ENCODE peak calls at places on chromosomes 5 and 9, in eight cellular contexts. One of them, this sample, is unnamed.

GRCh38 chr9:28824410-28824963 is 1251.2 kb upstream of the C9orf72 start:
- DNase-seq in ovary: no peak
- DNase-seq in Ammon's horn: no peak
- DNase-seq in brain microvascular endothelial cell: no peak
- DNase-seq in H7: no peak
- DNase-seq in activated T-cell treated with anti-CD3 and anti-CD28 coated beads for 1 hour: no peak
- DNase-seq in NB4: no peak
- DNase-seq in activated naive CD4-positive, alpha-beta T cell treated with anti-CD3 and anti-CD28 coated beads for 36 hours: no peak
- DNase-seq in this sample: no peak

GRCh38 chr9:134597041-134597913 is 44.3 kb upstream of the COL5A1 start:
- DNase-seq in activated naive CD4-positive, alpha-beta T cell treated with anti-CD3 and anti-CD28 coated beads for 36 hours: no peak
- DNase-seq in Ammon's horn: no peak
- DNase-seq in activated T-cell treated with anti-CD3 and anti-CD28 coated beads for 1 hour: no peak
- DNase-seq in H7: no peak
- DNase-seq in NB4: no peak
- DNase-seq in brain microvascular endothelial cell: peak
- DNase-seq in ovary: no peak
- DNase-seq in this sample: no peak

GRCh38 chr5:142097681-142098080 is 10.9 kb upstream of the NDFIP1 start:
- DNase-seq in ovary: no peak
- DNase-seq in Ammon's horn: no peak
- DNase-seq in H7: no peak
- DNase-seq in brain microvascular endothelial cell: no peak
- DNase-seq in activated T-cell treated with anti-CD3 and anti-CD28 coated beads for 1 hour: no peak
- DNase-seq in activated naive CD4-positive, alpha-beta T cell treated with anti-CD3 and anti-CD28 coated beads for 36 hours: peak
- DNase-seq in NB4: peak
- DNase-seq in this sample: no peak

GRCh38 chr5:135694906-135695305 is 116.1 kb upstream of the CXCL14 start:
- DNase-seq in activated T-cell treated with anti-CD3 and anti-CD28 coated beads for 1 hour: no peak
- DNase-seq in activated naive CD4-positive, alpha-beta T cell treated with anti-CD3 and anti-CD28 coated beads for 36 hours: no peak
- DNase-seq in H7: no peak
- DNase-seq in Ammon's horn: no peak
- DNase-seq in NB4: no peak
- DNase-seq in brain microvascular endothelial cell: no peak
- DNase-seq in ovary: no peak
- DNase-seq in this sample: no peak

GRCh38 chr5:147305147-147305546 is 70.3 kb downstream of the STK32A start:
- DNase-seq in brain microvascular endothelial cell: no peak
- DNase-seq in H7: no peak
- DNase-seq in activated naive CD4-positive, alpha-beta T cell treated with anti-CD3 and anti-CD28 coated beads for 36 hours: no peak
- DNase-seq in NB4: no peak
- DNase-seq in ovary: no peak
- DNase-seq in activated T-cell treated with anti-CD3 and anti-CD28 coated beads for 1 hour: no peak
- DNase-seq in Ammon's horn: no peak
- DNase-seq in this sample: no peak

GRCh38 chr5:121668635-121669034 is 183.0 kb upstream of the FTMT start:
- DNase-seq in ovary: no peak
- DNase-seq in activated T-cell treated with anti-CD3 and anti-CD28 coated beads for 1 hour: no peak
- DNase-seq in Ammon's horn: no peak
- DNase-seq in brain microvascular endothelial cell: peak
- DNase-seq in activated naive CD4-positive, alpha-beta T cell treated with anti-CD3 and anti-CD28 coated beads for 36 hours: no peak
- DNase-seq in H7: peak
- DNase-seq in NB4: peak
- DNase-seq in this sample: no peak

GRCh38 chr5:17014686-17015085 is 78.6 kb upstream of the MYO10 start:
- DNase-seq in NB4: no peak
- DNase-seq in Ammon's horn: no peak
- DNase-seq in brain microvascular endothelial cell: no peak
- DNase-seq in activated T-cell treated with anti-CD3 and anti-CD28 coated beads for 1 hour: no peak
- DNase-seq in activated naive CD4-positive, alpha-beta T cell treated with anti-CD3 and anti-CD28 coated beads for 36 hours: no peak
- DNase-seq in H7: no peak
- DNase-seq in ovary: no peak
- DNase-seq in this sample: no peak

GRCh38 chr5:127650649-127651048 is 1.8 kb downstream of the CTXN3 start:
- DNase-seq in activated T-cell treated with anti-CD3 and anti-CD28 coated beads for 1 hour: no peak
- DNase-seq in ovary: no peak
- DNase-seq in H7: no peak
- DNase-seq in NB4: peak
- DNase-seq in brain microvascular endothelial cell: peak
- DNase-seq in Ammon's horn: peak
- DNase-seq in activated naive CD4-positive, alpha-beta T cell treated with anti-CD3 and anti-CD28 coated beads for 36 hours: no peak
- DNase-seq in this sample: peak

GRCh38 chr9:127717766-127718165 is 1.9 kb downstream of the TTC16 start:
- DNase-seq in Ammon's horn: peak
- DNase-seq in activated naive CD4-positive, alpha-beta T cell treated with anti-CD3 and anti-CD28 coated beads for 36 hours: no peak
- DNase-seq in NB4: no peak
- DNase-seq in activated T-cell treated with anti-CD3 and anti-CD28 coated beads for 1 hour: no peak
- DNase-seq in brain microvascular endothelial cell: no peak
- DNase-seq in H7: no peak
- DNase-seq in ovary: no peak
- DNase-seq in this sample: no peak

GRCh38 chr5:115586525-115587146 is 15.6 kb downstream of the TICAM2 start:
- DNase-seq in NB4: peak
- DNase-seq in H7: no peak
- DNase-seq in activated T-cell treated with anti-CD3 and anti-CD28 coated beads for 1 hour: no peak
- DNase-seq in Ammon's horn: peak
- DNase-seq in brain microvascular endothelial cell: no peak
- DNase-seq in activated naive CD4-positive, alpha-beta T cell treated with anti-CD3 and anti-CD28 coated beads for 36 hours: no peak
- DNase-seq in ovary: no peak
- DNase-seq in this sample: no peak

GRCh38 chr5:67268233-67269011 is 71.8 kb upstream of the CD180 start:
- DNase-seq in NB4: no peak
- DNase-seq in Ammon's horn: peak
- DNase-seq in ovary: peak
- DNase-seq in brain microvascular endothelial cell: peak
- DNase-seq in activated T-cell treated with anti-CD3 and anti-CD28 coated beads for 1 hour: no peak
- DNase-seq in H7: no peak
- DNase-seq in activated naive CD4-positive, alpha-beta T cell treated with anti-CD3 and anti-CD28 coated beads for 36 hours: no peak
- DNase-seq in this sample: peak

GRCh38 chr5:74122979-74123575 is 497.1 kb downstream of the ARHGEF28 start:
- DNase-seq in H7: no peak
- DNase-seq in ovary: no peak
- DNase-seq in activated naive CD4-positive, alpha-beta T cell treated with anti-CD3 and anti-CD28 coated beads for 36 hours: no peak
- DNase-seq in NB4: no peak
- DNase-seq in activated T-cell treated with anti-CD3 and anti-CD28 coated beads for 1 hour: no peak
- DNase-seq in brain microvascular endothelial cell: peak
- DNase-seq in Ammon's horn: no peak
- DNase-seq in this sample: no peak

GRCh38 chr5:602466-603035 is 9.6 kb upstream of the CEP72 start:
- DNase-seq in activated T-cell treated with anti-CD3 and anti-CD28 coated beads for 1 hour: no peak
- DNase-seq in Ammon's horn: no peak
- DNase-seq in activated naive CD4-positive, alpha-beta T cell treated with anti-CD3 and anti-CD28 coated beads for 36 hours: no peak
- DNase-seq in brain microvascular endothelial cell: no peak
- DNase-seq in H7: no peak
- DNase-seq in ovary: no peak
- DNase-seq in NB4: no peak
- DNase-seq in this sample: no peak

GRCh38 chr9:136530472-136531089 is 15.3 kb downstream of the NOTCH1 start:
- DNase-seq in H7: no peak
- DNase-seq in activated T-cell treated with anti-CD3 and anti-CD28 coated beads for 1 hour: no peak
- DNase-seq in Ammon's horn: no peak
- DNase-seq in ovary: no peak
- DNase-seq in NB4: no peak
- DNase-seq in brain microvascular endothelial cell: no peak
- DNase-seq in activated naive CD4-positive, alpha-beta T cell treated with anti-CD3 and anti-CD28 coated beads for 36 hours: no peak
- DNase-seq in this sample: no peak

GRCh38 chr9:92710368-92710767 is 40.4 kb upstream of the IPPK start:
- DNase-seq in brain microvascular endothelial cell: no peak
- DNase-seq in Ammon's horn: no peak
- DNase-seq in activated T-cell treated with anti-CD3 and anti-CD28 coated beads for 1 hour: no peak
- DNase-seq in ovary: no peak
- DNase-seq in H7: no peak
- DNase-seq in NB4: no peak
- DNase-seq in activated naive CD4-positive, alpha-beta T cell treated with anti-CD3 and anti-CD28 coated beads for 36 hours: no peak
- DNase-seq in this sample: no peak

GRCh38 chr5:81184749-81185110 is 48.4 kb upstream of the CKMT2 start:
- DNase-seq in Ammon's horn: no peak
- DNase-seq in activated naive CD4-positive, alpha-beta T cell treated with anti-CD3 and anti-CD28 coated beads for 36 hours: no peak
- DNase-seq in ovary: no peak
- DNase-seq in activated T-cell treated with anti-CD3 and anti-CD28 coated beads for 1 hour: no peak
- DNase-seq in NB4: no peak
- DNase-seq in H7: no peak
- DNase-seq in brain microvascular endothelial cell: no peak
- DNase-seq in this sample: no peak

GRCh38 chr9:73349476-73349875 is 197.8 kb downstream of the ANXA1 start:
- DNase-seq in brain microvascular endothelial cell: no peak
- DNase-seq in activated T-cell treated with anti-CD3 and anti-CD28 coated beads for 1 hour: no peak
- DNase-seq in NB4: no peak
- DNase-seq in H7: no peak
- DNase-seq in activated naive CD4-positive, alpha-beta T cell treated with anti-CD3 and anti-CD28 coated beads for 36 hours: no peak
- DNase-seq in Ammon's horn: no peak
- DNase-seq in ovary: no peak
- DNase-seq in this sample: no peak

GRCh38 chr9:37026936-37027581 is 7.0 kb downstream of the PAX5 start:
- DNase-seq in activated naive CD4-positive, alpha-beta T cell treated with anti-CD3 and anti-CD28 coated beads for 36 hours: no peak
- DNase-seq in brain microvascular endothelial cell: no peak
- DNase-seq in H7: peak
- DNase-seq in activated T-cell treated with anti-CD3 and anti-CD28 coated beads for 1 hour: no peak
- DNase-seq in ovary: no peak
- DNase-seq in Ammon's horn: no peak
- DNase-seq in NB4: peak
- DNase-seq in this sample: no peak

GRCh38 chr5:135016926-135017325 is 17.1 kb downstream of the PITX1 start:
- DNase-seq in H7: no peak
- DNase-seq in brain microvascular endothelial cell: no peak
- DNase-seq in activated T-cell treated with anti-CD3 and anti-CD28 coated beads for 1 hour: no peak
- DNase-seq in NB4: no peak
- DNase-seq in Ammon's horn: no peak
- DNase-seq in ovary: peak
- DNase-seq in activated naive CD4-positive, alpha-beta T cell treated with anti-CD3 and anti-CD28 coated beads for 36 hours: no peak
- DNase-seq in this sample: peak

GRCh38 chr9:123684393-123685149 is 245.4 kb downstream of the DENND1A start:
- DNase-seq in activated naive CD4-positive, alpha-beta T cell treated with anti-CD3 and anti-CD28 coated beads for 36 hours: no peak
- DNase-seq in NB4: no peak
- DNase-seq in Ammon's horn: no peak
- DNase-seq in brain microvascular endothelial cell: no peak
- DNase-seq in ovary: no peak
- DNase-seq in activated T-cell treated with anti-CD3 and anti-CD28 coated beads for 1 hour: no peak
- DNase-seq in H7: no peak
- DNase-seq in this sample: no peak

GRCh38 chr5:67160985-67161384 is 35.6 kb downstream of the CD180 start:
- DNase-seq in Ammon's horn: no peak
- DNase-seq in activated naive CD4-positive, alpha-beta T cell treated with anti-CD3 and anti-CD28 coated beads for 36 hours: peak
- DNase-seq in ovary: no peak
- DNase-seq in NB4: no peak
- DNase-seq in brain microvascular endothelial cell: peak
- DNase-seq in H7: peak
- DNase-seq in activated T-cell treated with anti-CD3 and anti-CD28 coated beads for 1 hour: peak
- DNase-seq in this sample: peak

GRCh38 chr9:125142560-125143376 is 560 bp downstream of the SCAI start:
- DNase-seq in NB4: peak
- DNase-seq in activated naive CD4-positive, alpha-beta T cell treated with anti-CD3 and anti-CD28 coated beads for 36 hours: peak
- DNase-seq in Ammon's horn: peak
- DNase-seq in H7: peak
- DNase-seq in activated T-cell treated with anti-CD3 and anti-CD28 coated beads for 1 hour: no peak
- DNase-seq in brain microvascular endothelial cell: no peak
- DNase-seq in ovary: no peak
- DNase-seq in this sample: no peak

GRCh38 chr9:32579706-32580331 is 6.9 kb upstream of the NDUFB6 start:
- DNase-seq in brain microvascular endothelial cell: peak
- DNase-seq in activated naive CD4-positive, alpha-beta T cell treated with anti-CD3 and anti-CD28 coated beads for 36 hours: peak
- DNase-seq in ovary: peak
- DNase-seq in NB4: peak
- DNase-seq in H7: peak
- DNase-seq in activated T-cell treated with anti-CD3 and anti-CD28 coated beads for 1 hour: peak
- DNase-seq in Ammon's horn: peak
- DNase-seq in this sample: peak

GRCh38 chr9:127417130-127418036 is 6.8 kb upstream of the ZNF79 start:
- DNase-seq in ovary: no peak
- DNase-seq in H7: no peak
- DNase-seq in activated T-cell treated with anti-CD3 and anti-CD28 coated beads for 1 hour: no peak
- DNase-seq in Ammon's horn: no peak
- DNase-seq in activated naive CD4-positive, alpha-beta T cell treated with anti-CD3 and anti-CD28 coated beads for 36 hours: no peak
- DNase-seq in NB4: no peak
- DNase-seq in brain microvascular endothelial cell: no peak
- DNase-seq in this sample: peak

GRCh38 chr9:135440620-135441019 is 39.0 kb upstream of the PPP1R26 start:
- DNase-seq in activated T-cell treated with anti-CD3 and anti-CD28 coated beads for 1 hour: no peak
- DNase-seq in Ammon's horn: no peak
- DNase-seq in activated naive CD4-positive, alpha-beta T cell treated with anti-CD3 and anti-CD28 coated beads for 36 hours: no peak
- DNase-seq in H7: peak
- DNase-seq in ovary: peak
- DNase-seq in brain microvascular endothelial cell: no peak
- DNase-seq in NB4: no peak
- DNase-seq in this sample: no peak

GRCh38 chr5:74465724-74466123 is 174.8 kb downstream of the ENC1 start:
- DNase-seq in brain microvascular endothelial cell: no peak
- DNase-seq in NB4: no peak
- DNase-seq in Ammon's horn: no peak
- DNase-seq in H7: no peak
- DNase-seq in activated T-cell treated with anti-CD3 and anti-CD28 coated beads for 1 hour: no peak
- DNase-seq in activated naive CD4-positive, alpha-beta T cell treated with anti-CD3 and anti-CD28 coated beads for 36 hours: no peak
- DNase-seq in ovary: no peak
- DNase-seq in this sample: no peak

GRCh38 chr9:89426389-89426961 is 71.4 kb downstream of the SEMA4D start:
- DNase-seq in Ammon's horn: no peak
- DNase-seq in activated T-cell treated with anti-CD3 and anti-CD28 coated beads for 1 hour: no peak
- DNase-seq in brain microvascular endothelial cell: no peak
- DNase-seq in ovary: no peak
- DNase-seq in H7: no peak
- DNase-seq in activated naive CD4-positive, alpha-beta T cell treated with anti-CD3 and anti-CD28 coated beads for 36 hours: peak
- DNase-seq in NB4: peak
- DNase-seq in this sample: no peak

GRCh38 chr5:42798284-42799240 is 13.1 kb downstream of the SELENOP start:
- DNase-seq in activated T-cell treated with anti-CD3 and anti-CD28 coated beads for 1 hour: no peak
- DNase-seq in activated naive CD4-positive, alpha-beta T cell treated with anti-CD3 and anti-CD28 coated beads for 36 hours: no peak
- DNase-seq in NB4: no peak
- DNase-seq in Ammon's horn: no peak
- DNase-seq in ovary: no peak
- DNase-seq in H7: no peak
- DNase-seq in brain microvascular endothelial cell: no peak
- DNase-seq in this sample: no peak

GRCh38 chr5:33755216-33755615 is 136.6 kb downstream of the ADAMTS12 start:
- DNase-seq in activated T-cell treated with anti-CD3 and anti-CD28 coated beads for 1 hour: no peak
- DNase-seq in Ammon's horn: no peak
- DNase-seq in brain microvascular endothelial cell: peak
- DNase-seq in NB4: no peak
- DNase-seq in H7: no peak
- DNase-seq in ovary: no peak
- DNase-seq in activated naive CD4-positive, alpha-beta T cell treated with anti-CD3 and anti-CD28 coated beads for 36 hours: no peak
- DNase-seq in this sample: no peak